ENCODE peak calls at places on chromosomes 1 and 21, in six cellular contexts. R, H, C, Z, E and D are unnamed samples.

GRCh38 chr1:14977338-14977931 is 176.1 kb upstream of the TMEM51 start:
- DNase-seq in R (no peak), H (no peak), C (no peak), Z (no peak), E (no peak), D (no peak)

GRCh38 chr1:245179706-245180105 is 24.9 kb downstream of the KIF26B start:
- DNase-seq in R (no peak), H (no peak), C (no peak), Z (no peak), E (no peak), D (no peak)

GRCh38 chr1:18948048-18948912 is 8.2 kb downstream of the IFFO2 start:
- DNase-seq in R (no peak), H (peak), C (no peak), Z (no peak), E (no peak), D (peak)

GRCh38 chr1:25040122-25040685 is 110.1 kb upstream of the RUNX3 start:
- DNase-seq in R (no peak), H (no peak), C (no peak), Z (no peak), E (no peak), D (no peak)

GRCh38 chr1:185537601-185538000 is 196.6 kb upstream of the HMCN1 start:
- DNase-seq in R (no peak), H (no peak), C (peak), Z (no peak), E (no peak), D (no peak)

GRCh38 chr1:186304982-186305949 is 69.8 kb downstream of the TPR start:
- DNase-seq in R (peak), H (peak), C (peak), Z (peak), E (no peak), D (peak)

GRCh38 chr1:115210302-115210711 is 121.0 kb upstream of the TSPAN2 start:
- DNase-seq in R (no peak), H (peak), C (peak), Z (peak), E (no peak), D (peak)

GRCh38 chr21:15514073-15514946 is 215.5 kb upstream of the USP25 start:
- DNase-seq in R (no peak), H (no peak), C (peak), Z (no peak), E (no peak), D (no peak)

GRCh38 chr1:2595812-2596529 is 9.4 kb downstream of the PRXL2B start:
- DNase-seq in R (no peak), H (no peak), C (no peak), Z (no peak), E (no peak), D (no peak)

GRCh38 chr1:95169544-95169943 is 52.4 kb downstream of the TLCD4 start:
- DNase-seq in R (no peak), H (no peak), C (peak), Z (no peak), E (no peak), D (peak)

GRCh38 chr21:44419679-44420078 is 35.6 kb upstream of the LRRC3 start:
- DNase-seq in R (no peak), H (no peak), C (no peak), Z (no peak), E (no peak), D (no peak)

GRCh38 chr1:206456577-206457375 is 13.5 kb upstream of the IKBKE start:
- DNase-seq in R (no peak), H (peak), C (peak), Z (no peak), E (no peak), D (no peak)

GRCh38 chr1:6949991-6950765 is 164.9 kb downstream of the CAMTA1 start:
- DNase-seq in R (no peak), H (no peak), C (peak), Z (no peak), E (no peak), D (no peak)
- H3K4me3 ChIP-seq in R (no peak), H (no peak), C (no peak), Z (no peak), E (no peak), D (no peak)

GRCh38 chr1:54488831-54489626 is 59.0 kb upstream of the ACOT11 start:
- DNase-seq in R (peak), H (peak), C (peak), Z (peak), E (peak), D (peak)
- H3K4ac ChIP-seq in R (peak), H (peak), C (peak), Z (peak), E (peak), D (peak)

GRCh38 chr1:31595836-31596736 is 19.8 kb downstream of the TINAGL1 start:
- DNase-seq in R (no peak), H (no peak), C (no peak), Z (no peak), E (no peak), D (no peak)
- H3K4me3 ChIP-seq in R (no peak), H (no peak), C (no peak), Z (no peak), E (no peak), D (no peak)

DNA sequence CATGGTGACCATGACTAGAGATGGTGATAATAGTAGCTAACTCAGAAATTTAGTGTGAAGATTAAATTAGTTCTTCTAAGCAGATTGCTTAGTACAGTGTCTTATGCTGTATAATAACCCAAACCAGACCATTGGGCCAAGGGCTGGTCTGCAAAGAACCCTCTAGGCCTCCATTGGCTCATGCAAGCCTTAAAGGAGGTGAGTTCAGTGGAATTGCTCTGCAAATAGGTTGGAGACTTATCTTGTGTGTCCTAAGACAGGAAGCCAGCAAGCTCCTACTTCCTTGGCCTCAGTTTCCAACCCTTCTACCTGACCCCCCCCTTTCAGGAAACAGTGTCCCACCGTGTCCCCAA is 1.8 kb upstream of the MEF2D start:
- DNase-seq in R (no peak), H (peak), C (no peak), Z (no peak), E (no peak), D (no peak)
- H3K4ac ChIP-seq in R (no peak), H (peak), C (peak), Z (peak), E (peak), D (no peak)

DNA sequence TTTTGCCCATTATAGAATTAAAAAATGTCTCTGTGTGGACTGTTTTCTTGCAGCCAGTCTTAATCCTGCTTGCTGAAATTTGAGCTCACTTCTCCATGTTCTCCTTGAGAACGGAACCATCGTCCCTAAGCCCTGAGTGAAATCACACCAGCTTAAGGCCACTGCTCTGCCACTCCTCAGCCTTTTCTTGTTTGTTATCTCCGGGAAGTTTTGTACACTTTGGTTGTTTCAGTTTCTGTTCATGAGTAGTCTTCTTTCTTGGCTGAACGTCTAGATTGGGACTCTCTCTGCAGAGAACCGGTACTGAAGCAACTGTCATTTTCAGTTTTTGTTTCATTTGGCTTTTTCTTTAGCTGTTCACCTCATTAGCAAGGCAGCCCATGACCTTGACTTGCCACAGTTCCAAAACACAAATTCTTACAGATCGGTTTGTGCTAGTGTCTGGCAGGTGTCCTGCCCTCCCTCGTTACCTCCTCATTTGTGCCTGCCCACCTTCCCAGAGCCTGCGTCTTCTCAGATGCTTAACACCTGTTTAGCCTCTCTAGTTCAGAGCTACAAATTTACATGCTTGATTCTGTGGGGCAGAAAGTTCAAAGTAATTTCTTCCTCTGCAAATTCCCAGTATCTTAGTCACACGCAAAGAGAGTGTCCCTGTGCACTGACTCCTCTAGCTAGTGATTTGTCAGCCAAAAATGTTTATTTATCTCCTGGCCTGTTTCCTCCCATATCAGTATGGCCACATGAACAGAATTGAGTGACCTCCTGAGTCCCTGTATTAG is 12.4 kb downstream of the PSEN2 start:
- DNase-seq in R (no peak), H (peak), C (no peak), Z (peak), E (no peak), D (peak)
- H3K4me3 ChIP-seq in R (no peak), H (no peak), C (no peak), Z (no peak), E (no peak), D (no peak)